ENCODE peak calls at places on chromosomes 3 and 15, in six cellular contexts. D is H9, I is IMR-90, A is mesendoderm, P is neuronal stem cell, Y is trophoblast cell. N is an unnamed sample.

GRCh38 chr3:113485161-113485609 is 29.8 kb downstream of the SPICE1 start:
- DNase-seq in D (no peak), I (no peak), A (peak; percentile 4), P (no peak), Y (no peak), N (no peak)

GRCh38 chr3:121794264-121794983 is 40.4 kb downstream of the IQCB1 start:
- DNase-seq in D (no peak), I (no peak), A (no peak), P (no peak), Y (no peak), N (no peak)

GRCh38 chr15:39628131-39628482 is 47.2 kb downstream of the THBS1 start:
- DNase-seq in D (no peak), I (no peak), A (peak; percentile 68), P (no peak), Y (no peak), N (no peak)

GRCh38 chr15:23616536-23616935 is 31.1 kb downstream of the MAGEL2 start:
- DNase-seq in D (no peak), I (no peak), A (no peak), P (no peak), Y (peak; percentile 4), N (no peak)

GRCh38 chr3:143979813-143980212 is 8.2 kb downstream of the DIPK2A start:
- DNase-seq in D (no peak), I (peak; percentile 36), A (no peak), P (no peak), Y (no peak), N (no peak)

GRCh38 chr3:64084640-64085039 is 61.3 kb upstream of the PSMD6 start:
- DNase-seq in D (no peak), I (peak; percentile 91), A (peak; percentile 61), P (no peak), Y (peak; percentile 6), N (peak; percentile 74)

GRCh38 chr15:93118904-93119303 is 29.9 kb upstream of the RGMA start:
- DNase-seq in D (no peak), I (no peak), A (no peak), P (no peak), Y (no peak), N (no peak)

GRCh38 chr3:24387493-24387892 is 107.2 kb downstream of the THRB start:
- DNase-seq in D (no peak), I (no peak), A (no peak), P (no peak), Y (peak; percentile 5), N (no peak)

GRCh38 chr3:48614044-48614443 is 4.6 kb upstream of the UQCRC1 start:
- DNase-seq in D (no peak), I (peak; percentile 82), A (no peak), P (no peak), Y (no peak), N (peak; percentile 91)

GRCh38 chr3:10259798-10260197 is 11.5 kb downstream of the TATDN2 start:
- DNase-seq in D (no peak), I (no peak), A (no peak), P (no peak), Y (no peak), N (no peak)

GRCh38 chr3:112394008-112394616 is 61.2 kb downstream of the CD200 start:
- DNase-seq in D (no peak), I (peak; percentile 45), A (no peak), P (no peak), Y (peak; percentile 44), N (no peak)

GRCh38 chr15:97995881-97996603 is 35.5 kb downstream of the ARRDC4 start:
- DNase-seq in D (peak; percentile 45), I (no peak), A (peak; percentile 54), P (no peak), Y (no peak), N (peak; percentile 6)

GRCh38 chr15:74421302-74422245 is 12.2 kb downstream of the SEMA7A start:
- DNase-seq in D (no peak), I (no peak), A (no peak), P (no peak), Y (no peak), N (no peak)

GRCh38 chr3:53084310-53085001 is 38.6 kb upstream of the SFMBT1 start:
- DNase-seq in D (no peak), I (no peak), A (no peak), P (no peak), Y (no peak), N (no peak)

GRCh38 chr3:170178631-170179030 is 2.9 kb downstream of the PHC3 start:
- DNase-seq in D (no peak), I (no peak), A (no peak), P (no peak), Y (peak; percentile 12), N (no peak)

GRCh38 chr3:127833281-127834032 is 11.1 kb upstream of the MGLL start:
- DNase-seq in D (peak; percentile 1), I (no peak), A (no peak), P (no peak), Y (no peak), N (no peak)

GRCh38 chr3:26799679-26800317 is 177.2 kb downstream of the LRRC3B start:
- DNase-seq in D (no peak), I (no peak), A (no peak), P (peak; percentile 5), Y (no peak), N (no peak)

GRCh38 chr15:23797747-23798157 is 110.6 kb upstream of the NDN start:
- DNase-seq in D (no peak), I (no peak), A (peak; percentile 1), P (no peak), Y (no peak), N (no peak)

GRCh38 chr15:62417444-62417843 is 252.4 kb upstream of the C2CD4B start:
- DNase-seq in D (no peak), I (peak; percentile 59), A (no peak), P (no peak), Y (no peak), N (no peak)

GRCh38 chr3:184168363-184169120 is 6.1 kb upstream of the AP2M1 start:
- DNase-seq in D (no peak), I (peak; percentile 84), A (no peak), P (no peak), Y (peak; percentile 72), N (peak; percentile 10)

GRCh38 chr3:69914395-69914794 is 85.1 kb upstream of the SAMMSON start:
- DNase-seq in D (no peak), I (peak; percentile 16), A (peak; percentile 16), P (no peak), Y (no peak), N (no peak)

GRCh38 chr15:25790003-25790660 is 73.0 kb downstream of the ATP10A start:
- DNase-seq in D (no peak), I (peak; percentile 90), A (peak; percentile 50), P (no peak), Y (peak; percentile 89), N (peak; percentile 62)

GRCh38 chr15:39159833-39160232 is 421.0 kb upstream of the THBS1 start:
- DNase-seq in D (no peak), I (no peak), A (no peak), P (no peak), Y (no peak), N (no peak)

GRCh38 chr15:36428102-36428845 is 151.2 kb upstream of the CDIN1 start:
- DNase-seq in D (no peak), I (peak; percentile 100), A (peak; percentile 86), P (no peak), Y (peak; percentile 23), N (peak; percentile 100)

DNA sequence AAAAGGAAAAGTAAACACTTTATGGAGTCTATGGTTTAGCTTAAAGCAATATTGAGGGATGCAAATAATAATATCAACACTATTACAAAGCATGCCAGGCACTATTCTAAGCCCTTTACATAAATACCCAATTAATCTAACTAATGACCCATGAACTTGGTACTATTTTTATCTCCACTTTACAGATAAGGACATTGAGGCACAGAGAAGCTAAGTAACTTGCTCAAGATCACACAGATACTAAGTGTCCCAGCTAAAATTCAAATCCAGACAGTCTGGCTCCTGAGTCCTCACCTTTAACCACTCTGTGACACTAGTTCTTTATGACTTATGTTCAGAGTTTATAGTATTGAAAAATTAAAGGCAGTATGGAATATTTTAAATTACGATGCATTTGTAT is 5.6 kb downstream of the MBD4 start:
- DNase-seq in D (no peak), I (no peak), A (no peak), P (no peak), Y (no peak), N (no peak)
- H3K4me2 ChIP-seq in D (no peak overlapping the region), I (no peak overlapping the region), A (no peak overlapping the region), P (no peak overlapping the region), Y (no peak overlapping the region), N (no peak overlapping the region)

GRCh38 chr15:99224815-99225214 is 24.6 kb downstream of the TTC23 start:
- DNase-seq in D (no peak), I (no peak), A (no peak), P (no peak), Y (no peak), N (no peak)
- H3K9ac ChIP-seq in D (no peak overlapping the region), I (no peak overlapping the region), A (no peak overlapping the region), P (no peak overlapping the region), Y (no peak overlapping the region), N (no peak overlapping the region)

GRCh38 chr3:14862303-14862660 is 43.5 kb downstream of the FGD5 start:
- DNase-seq in D (no peak), I (no peak), A (no peak), P (no peak), Y (no peak), N (no peak)

GRCh38 chr3:14862661-14863230 is 44.0 kb downstream of the FGD5 start:
- DNase-seq in D (no peak), I (no peak), A (no peak), P (no peak), Y (no peak), N (no peak)

GRCh38 chr3:14861451-14862302 is 42.9 kb downstream of the FGD5 start:
- DNase-seq in D (no peak), I (no peak), A (no peak), P (no peak), Y (no peak), N (no peak)

GRCh38 chr3:14864131-14864530 is 45.4 kb downstream of the FGD5 start:
- DNase-seq in D (no peak), I (no peak), A (no peak), P (no peak), Y (no peak), N (no peak)

GRCh38 chr3:14863324-14864100 is 44.8 kb downstream of the FGD5 start:
- DNase-seq in D (peak; percentile 51), I (no peak), A (peak; percentile 46), P (no peak), Y (no peak), N (no peak)
- H3K4ac ChIP-seq in D (no peak overlapping the region), I (no peak overlapping the region), A (no peak overlapping the region), P (no peak overlapping the region), Y (no peak overlapping the region), N (no peak overlapping the region)

GRCh38 chr3:30355622-30356021 is 250.8 kb upstream of the TGFBR2 start:
- DNase-seq in D (no peak), I (peak; percentile 16), A (no peak), P (no peak), Y (no peak), N (no peak)
- H3K4me2 ChIP-seq in D (no peak overlapping the region), I (no peak overlapping the region), A (no peak overlapping the region), P (no peak overlapping the region), Y (no peak overlapping the region), N (no peak overlapping the region)